ENCODE peak calls at places on chromosome 3, in eight cellular contexts. J is stimulated activated naive CD8-positive, alpha-beta T cell treated with anti-CD3 and anti-CD28 coated beads, Interleukin-15, Interleukin-2, amounts not matched to agents 100 U/mL and 50 U/mL, for 24 hours; W is RWPE2; T is islet precursor cell; G is HEK293T; K is left lung; I is hypothalamus; L is RKO. M is an unnamed sample.

GRCh38 chr3:141779667-141780066 is 16.5 kb downstream of the GRK7 start:
- DNase-seq in K (no peak), I (no peak), J (no peak), L (no peak), G (no peak), T (no peak), W (no peak), M (no peak)

GRCh38 chr3:105686324-105686897 is 182.4 kb downstream of the CBLB start:
- DNase-seq in T (no peak), G (peak), I (no peak), L (peak), W (no peak), J (no peak), K (no peak), M (no peak)

GRCh38 chr3:128180446-128180845 is 27.2 kb downstream of the EEFSEC start:
- DNase-seq in I (no peak), T (no peak), L (no peak), G (no peak), J (no peak), K (no peak), W (no peak), M (no peak)

GRCh38 chr3:182787302-182788036 is 5.8 kb upstream of the ATP11B start:
- DNase-seq in K (no peak), I (no peak), L (no peak), J (no peak), T (no peak), W (no peak), G (no peak), M (no peak)

GRCh38 chr3:107251819-107252218 is 125.4 kb upstream of the CCDC54 start:
- DNase-seq in T (no peak), G (no peak), W (no peak), I (no peak), K (no peak), L (no peak), J (no peak), M (peak)

GRCh38 chr3:184659797-184660301 is 52.0 kb downstream of the MAGEF1 start:
- DNase-seq in L (no peak), G (no peak), K (no peak), J (no peak), I (no peak), T (peak), W (no peak), M (no peak)

GRCh38 chr3:27326211-27326948 is 42.8 kb downstream of the NEK10 start:
- DNase-seq in L (peak), I (no peak), G (no peak), K (no peak), J (no peak), W (no peak), T (no peak), M (no peak)

GRCh38 chr3:105195260-105195659 is 171.4 kb upstream of the ALCAM start:
- DNase-seq in K (no peak), T (no peak), I (no peak), J (no peak), G (no peak), L (peak), W (no peak), M (no peak)

GRCh38 chr3:71580636-71581215 is 2.8 kb downstream of the FOXP1 start:
- DNase-seq in L (peak), W (no peak), K (no peak), I (no peak), T (no peak), J (no peak), G (no peak), M (no peak)

GRCh38 chr3:124125320-124125719 is 133.4 kb upstream of the ROPN1 start:
- DNase-seq in I (no peak), G (no peak), W (no peak), T (no peak), J (no peak), K (no peak), L (no peak), M (no peak)

GRCh38 chr3:23376516-23377248 is 173.6 kb downstream of the UBE2E2 start:
- DNase-seq in G (no peak), L (no peak), J (no peak), W (no peak), T (no peak), K (no peak), I (no peak), M (no peak)

GRCh38 chr3:74623261-74623836 is 8.9 kb upstream of the CNTN3 start:
- DNase-seq in T (no peak), W (no peak), G (no peak), K (no peak), I (no peak), L (no peak), J (no peak), M (no peak)

GRCh38 chr3:129326138-129326537 is 47.5 kb downstream of the HMCES start:
- DNase-seq in G (no peak), T (no peak), I (no peak), J (no peak), K (no peak), L (no peak), W (no peak), M (no peak)

GRCh38 chr3:124634210-124635168 is 95.8 kb upstream of the UMPS start:
- DNase-seq in T (no peak), L (no peak), K (no peak), W (no peak), I (no peak), G (no peak), J (no peak), M (no peak)

GRCh38 chr3:136838641-136839555 is 20.0 kb downstream of the SLC35G2 start:
- DNase-seq in K (no peak), J (no peak), W (no peak), T (no peak), I (no peak), L (peak), G (no peak), M (no peak)

GRCh38 chr3:177676148-177676547 is 478.9 kb upstream of the TBL1XR1 start:
- DNase-seq in L (no peak), K (no peak), G (no peak), W (no peak), I (no peak), J (no peak), T (no peak), M (no peak)

GRCh38 chr3:177516130-177517011 is 319.1 kb upstream of the TBL1XR1 start:
- DNase-seq in I (peak), T (no peak), G (no peak), W (no peak), J (no peak), L (no peak), K (peak), M (peak)

M was measured in anterior cingulate cortex.